ENCODE peak calls at places on chromosomes 5 and 9, in five cellular contexts. One of them, this sample, is unnamed.

GRCh38 chr5:142516732-142517131 is 169.2 kb downstream of the FGF1 start:
- DNase-seq in fibroblast of pulmonary artery: no peak
- DNase-seq in cardiac muscle cell: no peak
- DNase-seq in tibial nerve: no peak
- DNase-seq in GM23338: no peak
- DNase-seq in this sample: no peak

GRCh38 chr5:88889165-88890069 is 6.4 kb upstream of the MEF2C start:
- DNase-seq in fibroblast of pulmonary artery: peak; percentile 46
- DNase-seq in cardiac muscle cell: peak; percentile 71
- DNase-seq in tibial nerve: peak; percentile 23
- DNase-seq in GM23338: peak; percentile 58
- DNase-seq in this sample: no peak

GRCh38 chr9:94134629-94135028 is 50.4 kb downstream of the PTPDC1 start:
- DNase-seq in fibroblast of pulmonary artery: no peak
- DNase-seq in tibial nerve: no peak
- DNase-seq in cardiac muscle cell: no peak
- DNase-seq in GM23338: no peak
- DNase-seq in this sample: no peak

GRCh38 chr9:98550206-98550820 is 158.4 kb downstream of the GABBR2 start:
- DNase-seq in GM23338: no peak
- DNase-seq in cardiac muscle cell: no peak
- DNase-seq in fibroblast of pulmonary artery: peak; percentile 39
- DNase-seq in tibial nerve: no peak
- DNase-seq in this sample: no peak

GRCh38 chr5:67880876-67881275 is 334.7 kb upstream of the PIK3R1 start:
- DNase-seq in tibial nerve: no peak
- DNase-seq in fibroblast of pulmonary artery: no peak
- DNase-seq in GM23338: no peak
- DNase-seq in cardiac muscle cell: no peak
- DNase-seq in this sample: no peak

GRCh38 chr9:12916037-12916436 is 141.2 kb downstream of the LURAP1L start:
- DNase-seq in cardiac muscle cell: peak; percentile 66
- DNase-seq in fibroblast of pulmonary artery: peak; percentile 78
- DNase-seq in tibial nerve: no peak
- DNase-seq in GM23338: peak; percentile 17
- DNase-seq in this sample: no peak

GRCh38 chr5:171625646-171626045 is 160.0 kb upstream of the SMIM23 start:
- DNase-seq in tibial nerve: no peak
- DNase-seq in fibroblast of pulmonary artery: no peak
- DNase-seq in cardiac muscle cell: no peak
- DNase-seq in GM23338: no peak
- DNase-seq in this sample: no peak

GRCh38 chr9:77018058-77019009 is 1.1 kb upstream of the FOXB2 start:
- DNase-seq in tibial nerve: no peak
- DNase-seq in GM23338: peak; percentile 84
- DNase-seq in cardiac muscle cell: peak; percentile 53
- DNase-seq in fibroblast of pulmonary artery: no peak
- DNase-seq in this sample: no peak

GRCh38 chr5:6743161-6743560 is 29.9 kb downstream of the TENT4A start:
- DNase-seq in cardiac muscle cell: no peak
- DNase-seq in GM23338: no peak
- DNase-seq in tibial nerve: no peak
- DNase-seq in fibroblast of pulmonary artery: no peak
- DNase-seq in this sample: no peak

GRCh38 chr5:119275873-119276214 is 80.0 kb upstream of the TNFAIP8 start:
- DNase-seq in tibial nerve: no peak
- DNase-seq in GM23338: no peak
- DNase-seq in cardiac muscle cell: no peak
- DNase-seq in fibroblast of pulmonary artery: no peak
- DNase-seq in this sample: no peak

GRCh38 chr9:22446950-22447606 is 454 bp downstream of the DMRTA1 start:
- DNase-seq in tibial nerve: no peak
- DNase-seq in fibroblast of pulmonary artery: peak; percentile 33
- DNase-seq in GM23338: peak; percentile 82
- DNase-seq in cardiac muscle cell: peak; percentile 88
- DNase-seq in this sample: no peak

GRCh38 chr9:84953797-84954695 is 284.5 kb downstream of the NTRK2 start:
- DNase-seq in cardiac muscle cell: peak; percentile 78
- DNase-seq in GM23338: peak; percentile 88
- DNase-seq in tibial nerve: peak; percentile 80
- DNase-seq in fibroblast of pulmonary artery: peak; percentile 51
- DNase-seq in this sample: peak; percentile 39

GRCh38 chr5:31939151-31939550 is 235.0 kb downstream of the GOLPH3 start:
- DNase-seq in GM23338: no peak
- DNase-seq in tibial nerve: no peak
- DNase-seq in cardiac muscle cell: no peak
- DNase-seq in fibroblast of pulmonary artery: peak; percentile 8
- DNase-seq in this sample: no peak

GRCh38 chr5:168721966-168722365 is 142.8 kb upstream of the PANK3 start:
- DNase-seq in fibroblast of pulmonary artery: no peak
- DNase-seq in cardiac muscle cell: no peak
- DNase-seq in GM23338: no peak
- DNase-seq in tibial nerve: no peak
- DNase-seq in this sample: no peak